ENCODE peak calls at places on chromosomes 11 and 22, in six cellular contexts. B is colonic mucosa, T is HAP-1, X is BJ, G is cardiac fibroblast, D is MM.1S. J is an unnamed sample.

GRCh38 chr11:121652982-121653381 is 200.2 kb upstream of the SORL1-AS1 start:
- DNase-seq in T (peak), X (no peak), G (peak), B (no peak), D (no peak), J (no peak)

GRCh38 chr11:132901638-132902610 is 630.4 kb downstream of the OPCML start:
- DNase-seq in T (no peak), G (no peak), X (no peak), B (no peak), D (no peak), J (no peak)

GRCh38 chr22:50700387-50701075 is 27.9 kb downstream of the SHANK3 start:
- DNase-seq in D (no peak), T (no peak), G (no peak), X (no peak), B (no peak), J (no peak)

GRCh38 chr11:89498845-89499448 is 7.8 kb upstream of the NOX4 start:
- DNase-seq in X (no peak), T (no peak), G (no peak), B (no peak), D (no peak), J (peak)

GRCh38 chr11:134207538-134208239 is 16.1 kb downstream of the NCAPD3 start:
- DNase-seq in D (no peak), T (peak), B (peak), G (peak), X (no peak), J (peak)

GRCh38 chr11:128632151-128632791 is 44.9 kb upstream of the ETS1 start:
- DNase-seq in D (peak), X (no peak), T (peak), G (peak), B (no peak), J (peak)

GRCh38 chr11:110430267-110431211 is 791 bp downstream of the FDX1 start:
- DNase-seq in X (no peak), T (no peak), D (peak), B (peak), G (peak), J (no peak)

GRCh38 chr11:66639066-66639813 is 737 bp downstream of the RBM4 start:
- DNase-seq in T (peak), D (peak), G (peak), X (no peak), B (no peak), J (peak)

GRCh38 chr11:69403556-69404215 is 77.8 kb upstream of the LINC01488 start:
- DNase-seq in T (no peak), G (peak), D (no peak), B (no peak), X (no peak), J (no peak)

GRCh38 chr22:42172385-42173172 is 42.0 kb upstream of the CYP2D6 start:
- DNase-seq in B (peak), T (no peak), D (no peak), G (peak), X (no peak), J (no peak)

GRCh38 chr11:61183645-61184044 is 19.7 kb upstream of the PGA3 start:
- DNase-seq in D (no peak), G (no peak), X (no peak), B (no peak), T (no peak), J (no peak)

GRCh38 chr22:40529817-40530216 is 106.7 kb downstream of the MRTFA start:
- DNase-seq in T (no peak), B (no peak), G (no peak), X (no peak), D (no peak), J (no peak)

GRCh38 chr22:40534379-40535188 is 101.9 kb downstream of the MRTFA start:
- DNase-seq in G (peak), D (no peak), X (no peak), B (no peak), T (peak), J (no peak)

GRCh38 chr22:40535189-40535512 is 101.4 kb downstream of the MRTFA start:
- DNase-seq in G (no peak), T (no peak), D (no peak), X (no peak), B (no peak), J (no peak)

GRCh38 chr22:40533712-40534378 is 102.7 kb downstream of the MRTFA start:
- DNase-seq in G (peak), D (peak), B (no peak), X (no peak), T (peak), J (peak)

DNA sequence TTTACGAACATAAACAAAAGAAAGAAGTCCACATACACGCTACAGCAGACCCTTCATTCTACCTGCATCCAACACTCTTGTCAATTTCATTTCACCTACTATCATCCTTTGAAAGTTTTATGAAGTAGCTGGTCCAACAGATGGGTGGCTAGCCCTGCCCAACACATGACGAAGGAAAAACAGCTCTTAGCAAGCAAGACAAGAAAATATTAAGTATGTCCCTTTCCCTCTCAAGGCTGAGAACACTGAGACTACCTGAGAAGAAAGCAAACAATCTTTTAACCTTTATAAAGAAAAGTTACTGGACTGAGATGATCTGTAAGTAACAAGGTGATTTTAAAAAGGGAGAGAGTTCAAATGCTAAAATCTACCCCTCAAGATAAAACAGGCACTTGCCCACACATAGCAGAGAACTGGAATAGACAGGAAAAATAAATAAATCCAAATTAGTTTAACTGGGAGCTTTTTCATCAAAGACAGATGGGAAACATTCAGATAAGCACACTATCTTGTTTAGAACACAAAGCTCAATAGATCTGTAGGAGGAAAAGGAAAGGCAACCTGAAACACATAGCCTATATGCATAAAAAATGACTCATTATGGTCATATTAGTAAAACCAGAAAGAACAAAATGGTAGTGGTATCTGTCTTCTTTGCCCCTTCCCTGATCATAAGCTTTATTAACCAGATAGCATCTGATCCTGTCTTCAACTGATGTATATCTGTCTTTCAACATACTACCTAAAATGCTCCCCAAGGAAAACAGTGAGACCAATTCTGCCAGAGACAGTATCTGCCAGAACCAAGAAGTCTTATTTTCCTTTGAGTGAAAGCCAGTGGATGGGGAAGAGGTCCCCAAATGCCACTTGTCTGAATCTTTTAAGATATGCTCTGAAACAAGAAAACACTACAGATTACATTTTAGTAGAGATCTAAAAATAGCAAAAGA is 104.3 kb downstream of the MRTFA start:
- DNase-seq in G (no peak), D (no peak), T (no peak), B (no peak), X (no peak), J (no peak)
- H3K4me3 ChIP-seq in G (peak), D (no peak), T (no peak), B (no peak), X (peak), J (no peak)

DNA sequence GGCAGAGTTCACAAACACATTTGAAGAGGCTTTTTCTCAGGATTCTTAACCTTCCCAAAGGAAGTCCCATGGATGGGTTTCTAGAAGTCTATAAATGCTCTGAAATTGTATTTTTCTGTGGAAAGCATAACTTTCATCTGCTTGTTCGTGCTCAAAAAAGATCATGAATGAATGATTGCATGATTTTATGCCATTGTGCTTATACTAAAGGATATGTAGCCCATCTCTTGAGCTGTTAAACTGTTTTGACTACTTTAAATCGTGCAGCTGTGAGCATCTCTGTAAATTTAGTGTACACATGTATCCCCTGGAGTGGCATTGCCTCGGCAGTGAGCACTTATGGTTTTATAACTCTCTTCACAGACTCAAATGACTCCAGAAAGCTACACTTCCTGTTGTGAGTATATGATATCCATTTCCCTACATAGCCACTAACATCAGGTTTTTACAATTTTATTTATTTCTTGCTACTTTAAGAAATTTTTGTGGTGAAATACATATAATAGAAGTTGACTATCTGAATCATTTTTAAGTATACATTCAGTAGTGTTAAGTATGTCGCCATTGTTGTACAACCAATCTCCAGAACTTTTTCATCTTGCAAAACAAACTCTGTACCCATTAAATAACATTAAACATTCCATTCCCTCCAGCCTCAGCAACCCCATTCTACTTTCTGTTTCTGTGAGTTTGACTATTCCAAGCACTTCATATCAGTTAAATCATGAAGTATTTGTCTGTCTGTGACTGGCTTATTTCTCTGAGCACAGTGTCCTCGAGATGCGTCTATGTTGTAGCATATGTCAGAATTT is 8.0 kb downstream of the NEAT1 start:
- DNase-seq in D (peak), B (no peak), G (peak), X (no peak), T (no peak), J (no peak)
- H3K4me3 ChIP-seq in D (peak), B (no peak), G (peak), X (peak), T (no peak), J (peak)

DNA sequence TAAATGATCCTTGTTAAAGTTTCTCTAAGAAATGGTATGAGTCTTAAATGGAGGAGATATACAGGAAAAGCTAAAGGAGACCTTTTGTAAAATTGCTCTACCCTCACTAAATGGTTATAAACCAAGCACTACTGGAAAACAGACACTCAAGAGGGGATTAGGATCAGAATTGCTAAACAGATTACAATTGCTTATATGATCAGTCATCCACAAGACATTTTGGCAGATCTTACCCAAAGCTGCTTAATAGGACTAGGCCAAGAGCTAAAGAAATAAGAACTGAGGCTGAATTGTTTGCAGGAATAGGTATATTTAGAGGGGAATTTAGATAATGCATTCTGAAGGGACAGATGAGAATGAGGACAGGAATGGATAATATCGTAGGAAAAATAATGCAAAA is 9.5 kb downstream of the HARBI1 start:
- DNase-seq in G (no peak), D (no peak), B (no peak), T (no peak), X (no peak), J (no peak)
- H3K4me3 ChIP-seq in G (no peak), D (no peak), B (no peak), T (no peak), X (no peak), J (no peak)

GRCh38 chr11:120068114-120068573 is 69.8 kb downstream of the TRIM29 start:
- DNase-seq in T (no peak), B (no peak), X (peak), D (no peak), G (peak), J (no peak)

GRCh38 chr11:120067361-120068113 is 70.4 kb downstream of the TRIM29 start:
- DNase-seq in X (no peak), B (peak), G (no peak), D (no peak), T (no peak), J (no peak)

GRCh38 chr11:120065176-120065575 is 72.7 kb downstream of the TRIM29 start:
- DNase-seq in B (no peak), D (no peak), T (no peak), G (no peak), X (no peak), J (no peak)

GRCh38 chr11:120065876-120066275 is 72.0 kb downstream of the TRIM29 start:
- DNase-seq in G (no peak), B (no peak), X (no peak), D (no peak), T (no peak), J (no peak)

DNA sequence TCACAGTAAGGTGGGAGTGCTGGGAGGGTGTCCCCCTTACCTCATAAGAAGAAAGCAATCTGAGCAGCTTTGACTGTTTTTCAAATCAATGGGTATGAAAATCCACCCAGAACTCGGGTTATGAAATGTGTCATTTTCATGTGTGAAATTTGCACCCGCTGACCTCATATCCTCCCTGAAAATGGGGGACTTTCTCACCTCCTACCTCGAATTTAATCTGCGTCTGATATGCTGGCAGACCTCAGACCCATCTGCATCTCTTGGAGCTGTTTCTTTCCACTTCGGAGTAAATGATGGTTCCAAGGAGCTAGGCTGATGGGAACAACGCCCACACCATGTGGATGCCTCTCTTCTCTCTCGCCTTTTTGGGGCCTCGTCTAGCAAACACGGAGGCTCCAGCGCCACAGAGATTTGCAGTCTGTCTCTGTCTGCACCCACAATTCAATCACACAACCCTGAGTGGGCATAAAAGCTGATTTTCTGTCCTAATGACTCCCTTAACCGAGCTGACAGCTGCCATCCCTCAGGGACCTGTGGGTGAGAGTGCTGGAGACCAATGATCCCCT is 71.1 kb downstream of the TRIM29 start:
- DNase-seq in X (no peak), G (no peak), T (no peak), D (no peak), B (no peak), J (no peak)
- H3K4me3 ChIP-seq in X (no peak), G (no peak), T (no peak), D (no peak), B (no peak), J (no peak)

GRCh38 chr22:37284807-37285355 is 2.6 kb downstream of the CYTH4 start:
- DNase-seq in B (peak), T (no peak), X (no peak), D (peak), G (no peak), J (no peak)
- H3K4me3 ChIP-seq in B (peak), T (no peak), X (no peak), D (peak), G (no peak), J (peak)

DNA sequence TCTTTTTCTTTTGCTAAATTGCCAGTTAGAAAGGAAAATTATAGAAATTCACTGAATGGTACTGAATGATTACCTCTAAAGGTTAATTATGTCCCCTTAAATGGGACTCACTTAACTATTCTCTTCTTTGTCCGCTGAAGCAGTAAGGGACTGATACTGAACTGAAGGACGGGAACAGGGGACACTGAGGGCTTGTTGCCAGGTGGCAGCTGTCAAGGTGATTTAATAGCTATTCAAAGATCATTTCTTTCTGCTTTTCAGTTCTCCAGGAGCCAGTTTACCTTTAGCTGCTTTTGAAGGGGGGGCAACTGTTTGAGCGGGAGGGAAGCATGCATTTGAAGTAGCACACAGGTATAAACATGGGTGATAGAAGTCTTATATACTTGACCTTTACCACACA is 325.4 kb upstream of the CCDC90B start:
- DNase-seq in B (no peak), D (no peak), T (no peak), G (no peak), X (no peak), J (no peak)
- H3K4me3 ChIP-seq in B (no peak), D (no peak), T (no peak), G (no peak), X (no peak), J (no peak)

GRCh38 chr11:117720061-117720511 is 76.9 kb downstream of the DSCAML1 start:
- DNase-seq in D (no peak), G (no peak), B (no peak), T (peak), X (no peak), J (no peak)
- H3K4me3 ChIP-seq in D (no peak), G (no peak), B (no peak), T (no peak), X (no peak), J (no peak)

J was measured in Jurkat, Clone E6-1.